ENCODE peak calls at places on chromosomes 16 and 17, in ten cellular contexts. One of them, this sample, is unnamed.

GRCh38 chr16:27225536-27226360 is 22.4 kb downstream of the KDM8 start:
- DNase-seq in NAMALWA: peak
- DNase-seq in immature natural killer cell: no peak
- DNase-seq in adipocyte: no peak
- DNase-seq in NCI-H774: peak
- DNase-seq in cardiac muscle cell: no peak
- DNase-seq in germinal center: no peak
- DNase-seq in activated T-cell treated with anti-CD3 and anti-CD28 coated beads, Interleukin-2, amount 50 U/mL, for 72 hours: no peak
- DNase-seq in naive thymus-derived CD8-positive, alpha-beta T cell: no peak
- DNase-seq in nephron progenitor cell: no peak
- DNase-seq in this sample: no peak

GRCh38 chr17:49616546-49617205 is 41.0 kb downstream of the NXPH3 start:
- DNase-seq in NAMALWA: no peak
- DNase-seq in adipocyte: peak
- DNase-seq in nephron progenitor cell: no peak
- DNase-seq in activated T-cell treated with anti-CD3 and anti-CD28 coated beads, Interleukin-2, amount 50 U/mL, for 72 hours: no peak
- DNase-seq in NCI-H774: no peak
- DNase-seq in immature natural killer cell: no peak
- DNase-seq in naive thymus-derived CD8-positive, alpha-beta T cell: no peak
- DNase-seq in cardiac muscle cell: no peak
- DNase-seq in germinal center: no peak
- DNase-seq in this sample: no peak

GRCh38 chr17:43193251-43193650 is 18.4 kb upstream of the TMEM106A start:
- DNase-seq in adipocyte: no peak
- DNase-seq in NCI-H774: no peak
- DNase-seq in activated T-cell treated with anti-CD3 and anti-CD28 coated beads, Interleukin-2, amount 50 U/mL, for 72 hours: no peak
- DNase-seq in germinal center: no peak
- DNase-seq in naive thymus-derived CD8-positive, alpha-beta T cell: no peak
- DNase-seq in NAMALWA: no peak
- DNase-seq in cardiac muscle cell: no peak
- DNase-seq in nephron progenitor cell: no peak
- DNase-seq in immature natural killer cell: no peak
- DNase-seq in this sample: no peak

GRCh38 chr17:79188048-79188447 is 113.4 kb downstream of the ENGASE start:
- DNase-seq in naive thymus-derived CD8-positive, alpha-beta T cell: no peak
- DNase-seq in activated T-cell treated with anti-CD3 and anti-CD28 coated beads, Interleukin-2, amount 50 U/mL, for 72 hours: peak
- DNase-seq in germinal center: peak
- DNase-seq in cardiac muscle cell: peak
- DNase-seq in NCI-H774: no peak
- DNase-seq in adipocyte: peak
- DNase-seq in nephron progenitor cell: peak
- DNase-seq in immature natural killer cell: no peak
- DNase-seq in NAMALWA: peak
- DNase-seq in this sample: peak

GRCh38 chr16:67647111-67647651 is 2.2 kb downstream of the CARMIL2 start:
- DNase-seq in nephron progenitor cell: no peak
- DNase-seq in immature natural killer cell: no peak
- DNase-seq in cardiac muscle cell: no peak
- DNase-seq in activated T-cell treated with anti-CD3 and anti-CD28 coated beads, Interleukin-2, amount 50 U/mL, for 72 hours: no peak
- DNase-seq in naive thymus-derived CD8-positive, alpha-beta T cell: no peak
- DNase-seq in NCI-H774: no peak
- DNase-seq in adipocyte: no peak
- DNase-seq in NAMALWA: no peak
- DNase-seq in germinal center: no peak
- DNase-seq in this sample: no peak

GRCh38 chr16:17313085-17313611 is 157.6 kb downstream of the XYLT1 start:
- DNase-seq in cardiac muscle cell: no peak
- DNase-seq in germinal center: no peak
- DNase-seq in NAMALWA: no peak
- DNase-seq in naive thymus-derived CD8-positive, alpha-beta T cell: no peak
- DNase-seq in activated T-cell treated with anti-CD3 and anti-CD28 coated beads, Interleukin-2, amount 50 U/mL, for 72 hours: no peak
- DNase-seq in immature natural killer cell: no peak
- DNase-seq in adipocyte: peak
- DNase-seq in nephron progenitor cell: no peak
- DNase-seq in NCI-H774: no peak
- DNase-seq in this sample: peak

GRCh38 chr16:84072014-84072413 is 29.4 kb upstream of the SLC38A8 start:
- DNase-seq in adipocyte: peak
- DNase-seq in naive thymus-derived CD8-positive, alpha-beta T cell: no peak
- DNase-seq in NCI-H774: no peak
- DNase-seq in germinal center: no peak
- DNase-seq in immature natural killer cell: no peak
- DNase-seq in nephron progenitor cell: no peak
- DNase-seq in activated T-cell treated with anti-CD3 and anti-CD28 coated beads, Interleukin-2, amount 50 U/mL, for 72 hours: no peak
- DNase-seq in cardiac muscle cell: no peak
- DNase-seq in NAMALWA: no peak
- DNase-seq in this sample: no peak

GRCh38 chr17:19341641-19342610 is 20.6 kb downstream of the B9D1 start:
- DNase-seq in cardiac muscle cell: peak
- DNase-seq in activated T-cell treated with anti-CD3 and anti-CD28 coated beads, Interleukin-2, amount 50 U/mL, for 72 hours: no peak
- DNase-seq in nephron progenitor cell: no peak
- DNase-seq in NAMALWA: no peak
- DNase-seq in naive thymus-derived CD8-positive, alpha-beta T cell: no peak
- DNase-seq in NCI-H774: no peak
- DNase-seq in germinal center: no peak
- DNase-seq in adipocyte: no peak
- DNase-seq in immature natural killer cell: no peak
- DNase-seq in this sample: peak

GRCh38 chr17:76716146-76716833 is 5.5 kb upstream of the MXRA7 start:
- DNase-seq in activated T-cell treated with anti-CD3 and anti-CD28 coated beads, Interleukin-2, amount 50 U/mL, for 72 hours: peak
- DNase-seq in cardiac muscle cell: no peak
- DNase-seq in immature natural killer cell: peak
- DNase-seq in naive thymus-derived CD8-positive, alpha-beta T cell: peak
- DNase-seq in adipocyte: peak
- DNase-seq in germinal center: no peak
- DNase-seq in NAMALWA: no peak
- DNase-seq in NCI-H774: no peak
- DNase-seq in nephron progenitor cell: no peak
- DNase-seq in this sample: no peak

GRCh38 chr16:61926766-61927165 is 109.5 kb downstream of the CDH8 start:
- DNase-seq in NAMALWA: no peak
- DNase-seq in immature natural killer cell: no peak
- DNase-seq in NCI-H774: peak
- DNase-seq in activated T-cell treated with anti-CD3 and anti-CD28 coated beads, Interleukin-2, amount 50 U/mL, for 72 hours: no peak
- DNase-seq in nephron progenitor cell: no peak
- DNase-seq in germinal center: no peak
- DNase-seq in adipocyte: no peak
- DNase-seq in cardiac muscle cell: no peak
- DNase-seq in naive thymus-derived CD8-positive, alpha-beta T cell: no peak
- DNase-seq in this sample: peak

GRCh38 chr16:28212532-28212873 is 738 bp upstream of the XPO6 start:
- DNase-seq in cardiac muscle cell: no peak
- DNase-seq in germinal center: no peak
- DNase-seq in naive thymus-derived CD8-positive, alpha-beta T cell: no peak
- DNase-seq in NCI-H774: no peak
- DNase-seq in immature natural killer cell: no peak
- DNase-seq in nephron progenitor cell: no peak
- DNase-seq in adipocyte: peak
- DNase-seq in activated T-cell treated with anti-CD3 and anti-CD28 coated beads, Interleukin-2, amount 50 U/mL, for 72 hours: no peak
- DNase-seq in NAMALWA: no peak
- DNase-seq in this sample: no peak

GRCh38 chr16:56357291-56357764 is 68.0 kb downstream of the AMFR start:
- DNase-seq in NAMALWA: no peak
- DNase-seq in cardiac muscle cell: no peak
- DNase-seq in adipocyte: peak
- DNase-seq in immature natural killer cell: no peak
- DNase-seq in NCI-H774: no peak
- DNase-seq in activated T-cell treated with anti-CD3 and anti-CD28 coated beads, Interleukin-2, amount 50 U/mL, for 72 hours: no peak
- DNase-seq in naive thymus-derived CD8-positive, alpha-beta T cell: no peak
- DNase-seq in germinal center: peak
- DNase-seq in nephron progenitor cell: no peak
- DNase-seq in this sample: peak

GRCh38 chr17:80942360-80943345 is 49.0 kb upstream of the CHMP6 start:
- DNase-seq in NCI-H774: no peak
- DNase-seq in NAMALWA: no peak
- DNase-seq in adipocyte: no peak
- DNase-seq in naive thymus-derived CD8-positive, alpha-beta T cell: no peak
- DNase-seq in nephron progenitor cell: no peak
- DNase-seq in germinal center: no peak
- DNase-seq in immature natural killer cell: no peak
- DNase-seq in activated T-cell treated with anti-CD3 and anti-CD28 coated beads, Interleukin-2, amount 50 U/mL, for 72 hours: no peak
- DNase-seq in cardiac muscle cell: no peak
- DNase-seq in this sample: no peak

GRCh38 chr17:1232786-1233185 is 37.5 kb upstream of the BHLHA9 start:
- DNase-seq in germinal center: no peak
- DNase-seq in naive thymus-derived CD8-positive, alpha-beta T cell: no peak
- DNase-seq in adipocyte: peak
- DNase-seq in activated T-cell treated with anti-CD3 and anti-CD28 coated beads, Interleukin-2, amount 50 U/mL, for 72 hours: no peak
- DNase-seq in nephron progenitor cell: no peak
- DNase-seq in NAMALWA: no peak
- DNase-seq in immature natural killer cell: no peak
- DNase-seq in cardiac muscle cell: no peak
- DNase-seq in NCI-H774: no peak
- DNase-seq in this sample: no peak

This sample was measured in left kidney.